ENCODE peak calls at places on chromosomes 5 and 9, in eight cellular contexts. U, K, Y, X, Q, G, B and W are unnamed samples.
A peak's percentile ranks its signal among the peaks of the same experiment; 100 is the strongest.

GRCh38 chr5:161167001-161167765 is 315.2 kb upstream of the ATP10B start:
- DNase-seq in U (peak; percentile 48), K (no peak), Y (no peak), X (no peak), Q (no peak), G (no peak), B (no peak), W (no peak)

GRCh38 chr5:93076096-93076495 is 504.9 kb downstream of the NR2F1-AS1 start:
- DNase-seq in U (no peak), K (no peak), Y (no peak), X (peak; percentile 25), Q (no peak), G (no peak), B (no peak), W (no peak)

GRCh38 chr5:131328536-131329186 is 64.8 kb downstream of the CDC42SE2 start:
- DNase-seq in U (peak; percentile 73), K (no peak), Y (peak; percentile 18), X (peak; percentile 58), Q (no peak), G (peak; percentile 51), B (no peak), W (no peak)

GRCh38 chr5:180330810-180331646 is 22.1 kb downstream of the GFPT2 start:
- DNase-seq in U (peak; percentile 100), K (no peak), Y (peak; percentile 99), X (peak; percentile 100), Q (no peak), G (peak; percentile 74), B (no peak), W (no peak)

GRCh38 chr5:168802337-168802736 is 223.2 kb upstream of the PANK3 start:
- DNase-seq in U (no peak), K (no peak), Y (no peak), X (no peak), Q (no peak), G (no peak), B (no peak), W (no peak)

GRCh38 chr5:149854881-149855280 is 89.7 kb downstream of the PDE6A start:
- DNase-seq in U (no peak), K (no peak), Y (no peak), X (no peak), Q (no peak), G (no peak), B (no peak), W (no peak)

GRCh38 chr5:76818844-76819831 is at the start of gene F2RL1:
- DNase-seq in U (peak; percentile 94), K (no peak), Y (no peak), X (peak; percentile 75), Q (peak; percentile 81), G (peak; percentile 90), B (no peak), W (no peak)

GRCh38 chr9:70902705-70903131 is 218.7 kb downstream of the TRPM3 start:
- DNase-seq in U (peak; percentile 90), K (no peak), Y (peak; percentile 99), X (peak; percentile 97), Q (no peak), G (no peak), B (no peak), W (no peak)

GRCh38 chr9:76818271-76818670 is 54.0 kb downstream of the PCA3 start:
- DNase-seq in U (peak; percentile 97), K (no peak), Y (peak; percentile 95), X (peak; percentile 97), Q (no peak), G (peak; percentile 91), B (no peak), W (no peak)

GRCh38 chr5:168286386-168286785 is 5.1 kb upstream of the WWC1 start:
- DNase-seq in U (no peak), K (peak; percentile 34), Y (no peak), X (no peak), Q (no peak), G (no peak), B (no peak), W (peak; percentile 46)

DNA sequence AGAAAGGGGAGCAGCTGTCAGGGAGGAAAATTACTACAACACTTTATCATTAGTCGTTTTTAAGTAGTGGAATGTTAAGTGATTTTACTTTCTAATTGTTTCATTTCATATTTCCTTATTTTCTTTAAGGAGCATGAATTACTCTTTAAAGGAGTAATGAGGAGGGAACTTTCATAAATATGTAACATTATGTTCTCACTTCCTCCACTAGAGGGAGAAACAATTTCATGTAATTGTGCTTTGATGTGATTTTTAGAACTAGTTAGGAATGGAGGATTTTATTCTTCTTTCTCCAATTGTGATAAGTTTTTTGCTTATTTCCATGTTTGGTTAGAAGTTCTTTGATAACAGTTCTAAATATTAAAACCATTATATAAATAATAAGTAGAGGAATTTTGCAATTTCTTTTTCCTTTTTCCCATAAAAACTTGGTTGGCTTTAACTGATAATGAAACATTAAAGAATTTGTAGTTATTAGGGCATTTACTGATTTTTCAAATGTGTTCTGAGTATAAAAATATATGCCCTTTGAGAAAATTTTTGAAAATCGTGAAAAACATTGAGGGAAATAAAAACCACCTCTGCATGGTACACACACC is 25.6 kb downstream of the CEP78 start:
- DNase-seq in U (peak; percentile 45), K (peak; percentile 25), Y (peak; percentile 52), X (peak; percentile 68), Q (no peak), G (peak; percentile 8), B (no peak), W (no peak)
- TF ChIP-seq CTCF in U (peak; percentile 61), K (peak; percentile 48), Y (peak; percentile 72), X (peak; percentile 58), Q (peak; percentile 68), G (peak; percentile 79), B (peak; percentile 83), W (peak; percentile 88)

DNA sequence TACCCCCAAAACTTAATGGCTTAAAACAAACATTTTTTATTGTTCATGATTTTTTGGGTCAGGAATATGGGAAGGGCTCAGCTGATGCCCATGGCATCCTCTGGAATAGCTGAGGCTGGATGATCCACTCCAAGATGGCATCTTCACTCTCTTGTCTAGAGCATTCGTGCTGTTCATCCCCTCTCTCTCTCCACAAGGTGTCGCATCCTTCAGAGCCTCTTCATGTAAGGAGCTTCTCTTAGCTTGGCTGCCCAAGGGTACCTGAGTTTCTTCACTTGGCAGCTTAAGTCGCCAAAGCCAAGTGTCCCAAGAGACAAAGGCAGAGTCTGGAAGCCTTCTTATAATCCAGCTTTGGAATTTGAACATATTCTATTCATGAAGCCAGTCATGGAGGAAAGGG is 294.7 kb downstream of the CHSY3 start:
- DNase-seq in U (peak; percentile 24), K (peak; percentile 11), Y (peak; percentile 30), X (peak; percentile 63), Q (no peak), G (peak; percentile 48), B (no peak), W (no peak)
- TF ChIP-seq CTCF in U (no peak), K (no peak), Y (peak; percentile 47), X (peak; percentile 50), Q (no peak), G (peak; percentile 64), B (peak; percentile 46), W (peak; percentile 69)

GRCh38 chr5:155049569-155050383 is 36.2 kb downstream of the KIF4B start:
- DNase-seq in U (peak; percentile 43), K (no peak), Y (no peak), X (peak; percentile 15), Q (no peak), G (peak; percentile 7), B (no peak), W (no peak)
- TF ChIP-seq CTCF in U (peak; percentile 25), K (peak; percentile 45), Y (peak; percentile 43), X (peak; percentile 47), Q (peak; percentile 11), G (peak; percentile 76), B (peak; percentile 54), W (peak; percentile 49)

GRCh38 chr5:140833993-140834392 is at the start of gene PCDHA7:
- DNase-seq in U (no peak), K (no peak), Y (peak; percentile 35), X (peak; percentile 40), Q (no peak), G (no peak), B (no peak), W (no peak)
- TF ChIP-seq CTCF in U (no peak), K (no peak), Y (peak; percentile 18), X (peak; percentile 13), Q (peak; percentile 20), G (no peak), B (no peak), W (no peak)

GRCh38 chr9:88041447-88041846 is 67.1 kb upstream of the CDK20 start:
- DNase-seq in U (peak; percentile 11), K (no peak), Y (peak; percentile 22), X (peak; percentile 26), Q (no peak), G (no peak), B (no peak), W (no peak)
- TF ChIP-seq CTCF in U (peak; percentile 11), K (no peak), Y (peak; percentile 64), X (peak; percentile 46), Q (peak; percentile 53), G (peak; percentile 50), B (peak; percentile 63), W (peak; percentile 84)